ENCODE peak calls at places on chromosomes 2 and 18, in six cellular contexts. J, W, Q, O, G and Z are unnamed samples.

GRCh38 chr18:6743988-6744387 is 14.5 kb downstream of the ARHGAP28 start:
- DNase-seq in W (no peak), Q (no peak), G (no peak), O (no peak), J (no peak), Z (no peak)

GRCh38 chr18:56447972-56448371 is 190.4 kb downstream of the TXNL1 start:
- DNase-seq in Q (no peak), G (no peak), O (no peak), J (no peak), W (no peak), Z (no peak)

GRCh38 chr2:3656762-3657691 is 973 bp upstream of the ALLC start:
- DNase-seq in W (no peak), J (no peak), O (no peak), Q (peak; percentile 21), G (no peak), Z (no peak)

GRCh38 chr18:45687617-45688016 is 36.4 kb upstream of the SLC14A1 start:
- DNase-seq in J (no peak), W (no peak), Q (no peak), O (no peak), G (no peak), Z (no peak)

GRCh38 chr2:189821953-189822748 is 37.9 kb downstream of the PMS1 start:
- DNase-seq in W (no peak), O (no peak), G (no peak), J (no peak), Q (peak; percentile 30), Z (peak; percentile 44)

GRCh38 chr18:52588916-52589315 is 248.9 kb downstream of the DCC start:
- DNase-seq in Q (peak; percentile 3), O (no peak), J (no peak), G (no peak), W (no peak), Z (no peak)

GRCh38 chr2:197191177-197191947 is 119.2 kb downstream of the ANKRD44 start:
- DNase-seq in J (no peak), G (no peak), Q (no peak), O (no peak), W (no peak), Z (no peak)

GRCh38 chr2:241904791-241905710 is 35.5 kb downstream of the RTP5 start:
- DNase-seq in O (no peak), J (no peak), W (peak; percentile 23), Q (no peak), G (no peak), Z (peak; percentile 30)

GRCh38 chr18:11654736-11655604 is 34.1 kb upstream of the GNAL start:
- DNase-seq in G (no peak), Q (no peak), J (peak; percentile 51), O (peak; percentile 45), W (peak; percentile 66), Z (peak; percentile 70)

GRCh38 chr2:197161738-197162137 is 148.8 kb downstream of the ANKRD44 start:
- DNase-seq in W (no peak), O (no peak), G (no peak), Q (no peak), J (no peak), Z (no peak)

GRCh38 chr2:241933175-241933911 is 63.8 kb downstream of the RTP5 start:
- DNase-seq in W (peak; percentile 21), Q (no peak), G (no peak), O (no peak), J (no peak), Z (no peak)

GRCh38 chr18:1806884-1807615 is 764.3 kb downstream of the METTL4 start:
- DNase-seq in W (no peak), G (no peak), J (no peak), O (no peak), Q (no peak), Z (no peak)

GRCh38 chr2:70962211-70962884 is 16.1 kb upstream of the ANKRD53 start:
- DNase-seq in O (no peak), Q (no peak), J (no peak), W (no peak), G (no peak), Z (no peak)

GRCh38 chr2:142716463-142717242 is 160.8 kb upstream of the KYNU start:
- DNase-seq in W (no peak), G (no peak), O (peak; percentile 32), J (no peak), Q (no peak), Z (no peak)

GRCh38 chr2:26757873-26758789 is 6.0 kb upstream of the SLC35F6 start:
- DNase-seq in O (peak; percentile 62), Q (peak; percentile 98), W (peak; percentile 29), J (no peak), G (no peak), Z (no peak)

GRCh38 chr18:10006261-10006903 is 92.6 kb downstream of the VAPA start:
- DNase-seq in G (no peak), O (no peak), W (no peak), J (no peak), Q (peak; percentile 6), Z (no peak)

GRCh38 chr2:172693037-172693436 is 42.6 kb upstream of the RAPGEF4 start:
- DNase-seq in J (no peak), O (peak; percentile 74), G (no peak), Q (peak; percentile 92), W (peak; percentile 51), Z (no peak)

GRCh38 chr18:49963217-49963616 is 149.9 kb upstream of the ACAA2 start:
- DNase-seq in Q (no peak), O (no peak), J (no peak), W (no peak), G (no peak), Z (no peak)

GRCh38 chr18:60191926-60192325 is 180.6 kb downstream of the MC4R start:
- DNase-seq in W (no peak), J (no peak), Q (no peak), G (no peak), O (no peak), Z (no peak)

GRCh38 chr2:57907411-57907810 is 139.2 kb upstream of the VRK2 start:
- DNase-seq in Q (no peak), O (no peak), G (no peak), W (no peak), J (no peak), Z (no peak)

GRCh38 chr18:74604774-74605173 is 7.1 kb downstream of the ZNF407 start:
- DNase-seq in Q (no peak), O (no peak), G (no peak), J (no peak), W (no peak), Z (no peak)

GRCh38 chr2:240558229-240558885 is 569 bp upstream of the ANKMY1 start:
- DNase-seq in Q (no peak), G (no peak), O (no peak), W (no peak), J (no peak), Z (no peak)
- H3K4me3 ChIP-seq in Q (peak overlapping the region; percentile 55), G (no peak overlapping the region), O (peak overlapping the region; percentile 31), W (peak overlapping the region; percentile 54), J (no peak overlapping the region), Z (peak overlapping the region; percentile 52)

GRCh38 chr2:54456526-54457325 is 599 bp downstream of the SPTBN1 start:
- DNase-seq in W (no peak), G (peak; percentile 75), O (peak; percentile 32), J (peak; percentile 31), Q (no peak), Z (peak; percentile 50)
- H3K27ac ChIP-seq in W (peak overlapping the region; percentile 93), G (peak overlapping the region; percentile 74), O (peak overlapping the region; percentile 98), J (peak overlapping the region; percentile 99), Q (no peak overlapping the region), Z (peak overlapping the region; percentile 90)

DNA sequence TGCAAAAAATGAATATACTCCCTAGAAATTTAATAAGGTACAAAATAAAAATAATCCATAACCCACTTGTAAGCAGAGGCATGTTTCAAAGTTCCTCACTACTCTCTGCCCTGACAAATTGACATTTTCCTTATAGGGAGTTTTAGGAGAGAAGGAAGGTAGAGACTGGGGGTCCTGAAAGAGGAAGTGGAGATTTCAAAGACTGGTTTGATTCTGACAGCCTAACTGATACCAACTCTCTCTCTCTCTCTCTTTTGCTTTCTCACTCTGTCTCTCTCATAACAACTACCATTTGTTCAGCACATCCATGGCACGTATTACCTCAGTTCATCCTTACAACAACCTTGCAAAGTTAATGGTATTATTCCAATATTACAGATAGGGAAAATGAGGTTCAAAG is 18.6 kb downstream of the FZD7 start:
- DNase-seq in J (no peak), W (no peak), G (no peak), Q (no peak), O (no peak), Z (no peak)
- H3K4me3 ChIP-seq in J (no peak overlapping the region), W (no peak overlapping the region), G (no peak overlapping the region), Q (no peak overlapping the region), O (no peak overlapping the region), Z (no peak overlapping the region)

GRCh38 chr2:205427112-205427511 is 255.2 kb upstream of the NRP2 start:
- DNase-seq in O (no peak), W (no peak), G (no peak), J (no peak), Q (peak; percentile 18), Z (no peak)

GRCh38 chr2:205424326-205424725 is 258.0 kb upstream of the NRP2 start:
- DNase-seq in J (no peak), W (no peak), Q (no peak), O (no peak), G (no peak), Z (no peak)

GRCh38 chr2:205425069-205425468 is 257.2 kb upstream of the NRP2 start:
- DNase-seq in J (no peak), Q (no peak), O (no peak), G (no peak), W (no peak), Z (no peak)
- H3K27ac ChIP-seq in J (no peak overlapping the region), Q (no peak overlapping the region), O (no peak overlapping the region), G (no peak overlapping the region), W (no peak overlapping the region), Z (no peak overlapping the region)

GRCh38 chr2:40279479-40279878 is 172.4 kb downstream of the SLC8A1 start:
- DNase-seq in Q (no peak), J (no peak), G (no peak), O (no peak), W (no peak), Z (no peak)
- H3K4me3 ChIP-seq in Q (no peak overlapping the region), J (no peak overlapping the region), G (no peak overlapping the region), O (no peak overlapping the region), W (no peak overlapping the region), Z (no peak overlapping the region)

GRCh38 chr18:48336332-48336731 is 72.9 kb downstream of the ZBTB7C start:
- DNase-seq in J (no peak), Q (no peak), G (no peak), O (no peak), W (no peak), Z (no peak)

GRCh38 chr18:48334845-48335244 is 74.3 kb downstream of the ZBTB7C start:
- DNase-seq in J (no peak), O (no peak), W (no peak), Q (no peak), G (no peak), Z (no peak)

GRCh38 chr18:48335829-48336228 is 73.4 kb downstream of the ZBTB7C start:
- DNase-seq in Q (no peak), O (no peak), G (no peak), W (no peak), J (no peak), Z (no peak)

GRCh38 chr18:48338915-48339314 is 70.3 kb downstream of the ZBTB7C start:
- DNase-seq in W (no peak), Q (no peak), O (no peak), G (no peak), J (no peak), Z (no peak)

DNA sequence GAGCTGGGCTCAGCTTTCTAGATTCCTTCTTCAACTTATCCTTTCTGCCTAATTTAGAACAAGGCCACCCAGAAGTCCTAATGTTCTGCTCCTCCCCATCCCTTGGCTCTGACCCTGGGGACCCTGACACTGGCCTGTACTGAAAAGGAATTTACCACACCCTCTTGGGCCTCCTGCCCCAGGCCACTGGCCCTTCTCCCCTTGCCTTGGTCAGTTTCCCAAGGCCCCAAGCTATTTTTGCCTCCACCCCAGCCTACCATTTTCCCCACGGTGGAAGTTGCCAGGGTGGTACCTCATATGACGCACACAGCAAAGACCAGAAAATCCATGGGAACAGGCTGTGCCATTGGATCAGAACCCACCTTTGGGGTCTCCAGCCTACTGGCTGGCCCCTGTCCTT is 72.1 kb downstream of the ZBTB7C start:
- DNase-seq in Q (no peak), J (no peak), O (no peak), G (no peak), W (no peak), Z (no peak)
- H3K27ac ChIP-seq in Q (no peak overlapping the region), J (no peak overlapping the region), O (no peak overlapping the region), G (no peak overlapping the region), W (no peak overlapping the region), Z (peak overlapping the region; percentile 59)